ENCODE peak calls at places on chromosomes 7 and 10, in ten cellular contexts. V is Panc1; F is A549; J is mammary epithelial cell; T is naive thymus-derived CD4-positive, alpha-beta T cell; K is small intestine; C is endodermal cell; N is spleen; P is heart right ventricle; B is CD4-positive, alpha-beta T cell. G is an unnamed sample. For H3K9me3, the result is how much of the 10 kb centered on the place peaks cover.

GRCh38 chr7:17968791-17969715 is 28.8 kb upstream of the SNX13 start:
- DNase-seq in V (no peak), N (no peak), P (no peak), K (peak), J (no peak), C (no peak), F (no peak), T (no peak), B (no peak), G (no peak)

GRCh38 chr10:6507311-6507710 is 72.8 kb downstream of the PRKCQ start:
- DNase-seq in C (no peak), T (no peak), F (no peak), V (no peak), B (no peak), N (no peak), K (no peak), J (no peak), P (no peak), G (no peak)

GRCh38 chr7:44087914-44088838 is 5.8 kb upstream of the POLM start:
- DNase-seq in V (no peak), T (no peak), N (peak), K (no peak), F (no peak), J (no peak), C (no peak), B (no peak), P (peak), G (peak)

GRCh38 chr7:132450706-132451105 is 125.6 kb downstream of the PLXNA4 start:
- DNase-seq in V (no peak), K (peak), B (no peak), P (no peak), C (no peak), F (no peak), J (no peak), T (no peak), N (no peak), G (no peak)

GRCh38 chr7:105448181-105448580 is 59.5 kb upstream of the SRPK2 start:
- DNase-seq in C (no peak), B (no peak), J (no peak), N (no peak), P (no peak), F (no peak), V (no peak), T (no peak), K (peak), G (no peak)

GRCh38 chr10:62332406-62332805 is 41.8 kb upstream of the ZNF365 start:
- DNase-seq in B (no peak), V (no peak), N (no peak), F (no peak), P (no peak), K (no peak), J (no peak), C (no peak), T (no peak), G (no peak)

GRCh38 chr10:70722820-70723424 is 50.6 kb downstream of the ADAMTS14 start:
- DNase-seq in F (peak), T (no peak), K (no peak), V (peak), B (no peak), N (no peak), P (no peak), J (peak), C (no peak), G (no peak)

GRCh38 chr10:106134326-106135000 is 1030.0 kb downstream of the SORCS1 start:
- DNase-seq in T (no peak), V (no peak), P (no peak), C (no peak), K (no peak), B (no peak), N (no peak), F (no peak), J (no peak), G (no peak)

GRCh38 chr10:89963446-89964102 is 262.2 kb downstream of the KIF20B start:
- DNase-seq in P (no peak), J (no peak), T (no peak), N (no peak), B (no peak), C (no peak), V (no peak), F (no peak), K (no peak), G (no peak)

GRCh38 chr7:121872831-121873764 is at the start of gene PTPRZ1:
- DNase-seq in V (no peak), C (peak), J (peak), T (no peak), K (peak), P (peak), F (no peak), N (no peak), B (no peak), G (peak)

GRCh38 chr10:112352044-112352443 is 21.9 kb upstream of the ACSL5 start:
- DNase-seq in K (peak), B (no peak), P (no peak), J (no peak), T (no peak), C (no peak), F (no peak), V (no peak), N (no peak), G (no peak)

GRCh38 chr7:21620054-21620453 is 77.2 kb downstream of the DNAH11 start:
- DNase-seq in T (no peak), C (no peak), P (no peak), K (no peak), B (no peak), N (no peak), F (no peak), V (no peak), J (no peak), G (no peak)

GRCh38 chr10:61943699-61944444 is 42.4 kb downstream of the ARID5B start:
- DNase-seq in T (peak), F (no peak), K (no peak), J (peak), N (no peak), P (no peak), B (no peak), C (no peak), V (no peak), G (no peak)

GRCh38 chr10:101779544-101780186 is 3.6 kb downstream of the NPM3 start:
- DNase-seq in N (peak), K (peak), P (peak), C (peak), J (peak), B (peak), F (peak), T (peak), V (no peak), G (peak)

GRCh38 chr7:50450691-50451051 is 521 bp upstream of the FIGNL1 start:
- DNase-seq in C (peak), V (no peak), K (peak), P (peak), J (no peak), T (no peak), F (peak), B (no peak), N (peak), G (peak)
- H3K27ac ChIP-seq in C (no peak), V (peak), K (peak), P (peak), J (peak), T (peak), F (peak), B (peak), N (peak), G (peak)

GRCh38 chr10:107901076-107901475 is 736.6 kb upstream of the SORCS1 start:
- DNase-seq in V (no peak), T (no peak), B (no peak), K (no peak), C (no peak), P (no peak), J (no peak), N (no peak), F (no peak), G (no peak)
- H3K9me3 ChIP-seq in V (under half), T (under half), B (under half), K (under half), C (under half), P (under half), J (under half), N (under half), F (under half), G (under half)

DNA sequence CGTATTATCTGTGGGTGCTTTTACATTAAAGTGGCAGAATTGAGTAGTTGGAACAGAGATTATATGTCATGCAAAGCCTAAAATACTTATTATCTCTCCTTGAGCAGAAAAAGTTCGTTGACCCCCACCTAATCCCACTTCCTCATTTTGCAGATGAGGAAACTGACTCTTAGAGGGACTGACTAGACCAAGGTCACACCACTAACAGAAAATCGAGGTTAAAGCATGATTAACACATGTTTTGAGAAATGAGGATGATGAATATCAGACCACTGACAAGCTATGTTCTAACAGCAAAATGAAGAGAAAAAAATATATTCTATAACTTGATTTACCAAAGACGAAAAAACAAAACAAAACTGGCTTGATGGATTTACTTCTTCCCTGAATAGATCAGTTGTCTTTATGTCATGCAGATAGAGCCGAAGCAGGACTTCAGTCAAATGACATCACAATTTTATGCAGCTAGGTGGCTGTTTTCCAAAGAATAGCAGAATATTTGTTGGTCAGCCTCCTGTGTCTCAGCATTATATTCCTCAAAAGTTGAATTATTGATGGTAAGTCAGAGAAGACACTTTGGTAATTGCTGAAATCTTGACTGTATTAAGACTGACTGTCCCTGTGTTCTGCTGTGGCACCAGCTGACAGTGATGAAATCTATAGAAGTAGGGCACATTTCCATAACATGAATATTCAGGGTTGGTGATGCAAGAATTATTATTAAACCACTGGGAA is 24.2 kb upstream of the SMIM30 start:
- DNase-seq in B (no peak), V (no peak), C (no peak), F (no peak), J (no peak), N (no peak), P (no peak), T (no peak), K (no peak), G (no peak)
- H3K27ac ChIP-seq in B (no peak), V (no peak), C (no peak), F (no peak), J (no peak), N (no peak), P (no peak), T (no peak), K (no peak), G (no peak)

DNA sequence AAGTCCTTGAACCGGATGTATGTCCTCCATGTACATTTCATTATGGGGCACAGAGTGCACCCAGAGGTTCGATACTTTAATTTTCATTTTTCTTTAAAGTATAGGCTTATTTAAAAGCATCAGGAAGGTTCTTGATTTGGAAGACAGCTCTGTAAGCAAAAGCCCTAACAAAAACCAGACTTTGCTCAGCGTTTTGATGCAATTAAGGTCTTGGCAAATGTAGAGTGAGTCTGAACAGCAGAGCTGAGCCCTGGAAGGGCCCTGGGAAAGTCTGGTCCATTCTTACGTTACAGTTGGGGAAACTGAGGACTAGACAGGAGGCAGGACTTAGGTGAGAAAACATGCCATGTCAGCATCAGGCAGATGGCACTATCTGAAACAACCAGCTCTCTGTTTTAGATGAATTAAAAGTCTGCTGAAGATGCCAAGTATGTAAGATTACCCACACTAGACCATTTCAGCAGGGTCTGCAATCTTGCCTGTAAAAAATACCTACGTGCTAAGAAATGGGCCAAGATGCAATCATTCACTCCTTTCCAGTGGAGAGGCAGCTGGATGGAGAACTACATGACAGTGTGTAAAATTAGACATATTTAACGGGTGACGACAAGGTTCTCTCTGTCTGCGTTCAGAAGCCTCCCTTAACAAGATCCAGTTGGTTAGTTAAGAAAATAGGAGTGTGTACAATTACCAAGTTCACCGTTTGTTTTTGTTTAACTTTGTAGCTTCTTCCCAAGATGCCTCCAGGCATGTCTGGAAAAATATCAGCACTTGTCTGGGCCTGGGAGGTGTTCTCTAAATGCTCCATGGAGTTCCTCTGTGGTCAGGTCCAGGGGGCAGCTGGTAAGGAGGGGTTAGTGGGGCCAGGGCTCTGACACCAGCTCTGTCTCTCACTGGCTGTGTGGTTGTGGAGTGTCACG is 502.3 kb upstream of the ZMIZ1 start:
- DNase-seq in N (no peak), B (no peak), P (no peak), C (no peak), F (no peak), T (no peak), J (no peak), K (no peak), V (no peak), G (no peak)
- H3K9me3 ChIP-seq in N (under half), B (under half), P (under half), C (under half), F (under half), T (under half), J (under half), K (under half), V (under half), G (under half)

GRCh38 chr7:129162732-129163131 is 18.2 kb downstream of the TSPAN33 start:
- DNase-seq in P (no peak), V (no peak), B (no peak), N (no peak), F (no peak), J (no peak), K (no peak), T (no peak), C (no peak), G (no peak)
- H3K27ac ChIP-seq in P (no peak), V (no peak), B (no peak), N (no peak), F (no peak), J (no peak), K (no peak), T (no peak), C (no peak), G (no peak)

GRCh38 chr10:38076687-38077086 is 17.4 kb upstream of the ZNF37A start:
- DNase-seq in K (no peak), T (no peak), B (no peak), J (no peak), V (no peak), P (no peak), F (no peak), N (no peak), C (no peak), G (no peak)

GRCh38 chr10:38070501-38070900 is 23.6 kb upstream of the ZNF37A start:
- DNase-seq in C (no peak), J (no peak), B (no peak), K (no peak), P (no peak), F (no peak), N (no peak), T (no peak), V (no peak), G (no peak)

GRCh38 chr10:38072552-38072951 is 21.6 kb upstream of the ZNF37A start:
- DNase-seq in F (no peak), K (no peak), T (no peak), P (no peak), B (no peak), J (no peak), N (no peak), C (no peak), V (no peak), G (no peak)
- H3K9me3 ChIP-seq in F (under half), K (under half), T (under half), P (under half), B (under half), J (under half), N (under half), C (under half), V (under half), G (under half)

DNA sequence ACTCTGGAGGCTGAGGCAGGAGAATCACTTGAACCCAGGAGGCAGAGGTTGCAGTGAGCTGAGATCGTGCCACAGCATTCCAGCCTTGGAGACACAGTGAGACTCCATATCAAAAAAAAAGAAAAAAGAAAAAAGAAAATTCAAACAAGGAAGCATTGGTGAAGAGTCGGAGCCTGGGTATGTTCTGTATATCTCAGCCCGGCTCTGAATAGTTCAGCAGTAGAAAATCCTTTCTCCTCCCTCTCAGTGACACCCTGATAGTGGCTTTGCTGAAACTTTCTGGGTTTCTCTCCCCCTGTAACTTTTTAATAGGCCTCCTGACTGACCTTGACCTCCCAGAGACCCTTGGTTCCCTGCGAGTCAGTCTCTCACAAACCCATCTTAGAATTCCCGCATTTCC is 541.5 kb upstream of the NRP1 start:
- DNase-seq in V (no peak), F (no peak), J (no peak), B (no peak), C (no peak), K (no peak), T (no peak), N (no peak), P (no peak), G (no peak)
- H3K27ac ChIP-seq in V (no peak), F (peak), J (no peak), B (no peak), C (no peak), K (peak), T (no peak), N (no peak), P (no peak), G (no peak)